ENCODE peak calls at places on chromosomes 4 and X, in five cellular contexts. One of them, this sample, is unnamed.

GRCh38 chrX:46456125-46456922 is 88.9 kb downstream of the ZNF674 start:
- DNase-seq in NT2/D1: no peak
- DNase-seq in GM12878: no peak
- DNase-seq in H1: no peak
- DNase-seq in HepG2: no peak
- DNase-seq in this sample: no peak

GRCh38 chr4:2292679-2293108 is 30.8 kb upstream of the MXD4 start:
- DNase-seq in NT2/D1: no peak
- DNase-seq in GM12878: no peak
- DNase-seq in H1: no peak
- DNase-seq in HepG2: no peak
- DNase-seq in this sample: no peak

GRCh38 chr4:183370786-183371185 is 48.6 kb upstream of the CLDN24 start:
- DNase-seq in NT2/D1: no peak
- DNase-seq in GM12878: no peak
- DNase-seq in H1: no peak
- DNase-seq in HepG2: no peak
- DNase-seq in this sample: no peak

GRCh38 chr4:15925830-15926229 is 12.7 kb downstream of the FGFBP1 start:
- DNase-seq in NT2/D1: no peak
- DNase-seq in GM12878: no peak
- DNase-seq in H1: no peak
- DNase-seq in HepG2: no peak
- DNase-seq in this sample: no peak

GRCh38 chrX:104913348-104913747 is 307.1 kb downstream of the TEX13A start:
- DNase-seq in NT2/D1: peak
- DNase-seq in GM12878: no peak
- DNase-seq in H1: no peak
- DNase-seq in HepG2: peak
- DNase-seq in this sample: peak

GRCh38 chr4:19752600-19752999 is 499.1 kb upstream of the SLIT2 start:
- DNase-seq in NT2/D1: no peak
- DNase-seq in GM12878: no peak
- DNase-seq in H1: no peak
- DNase-seq in HepG2: no peak
- DNase-seq in this sample: peak

GRCh38 chr4:85861064-85861767 is 386.3 kb downstream of the ARHGAP24 start:
- DNase-seq in NT2/D1: no peak
- DNase-seq in GM12878: no peak
- DNase-seq in H1: no peak
- DNase-seq in HepG2: no peak
- DNase-seq in this sample: no peak

GRCh38 chr4:42341518-42342026 is 55.7 kb upstream of the SHISA3 start:
- DNase-seq in NT2/D1: no peak
- DNase-seq in GM12878: no peak
- DNase-seq in H1: no peak
- DNase-seq in HepG2: no peak
- DNase-seq in this sample: no peak

GRCh38 chrX:1486749-1487361 is 34.1 kb upstream of the ASMTL start:
- DNase-seq in NT2/D1: no peak
- DNase-seq in GM12878: no peak
- DNase-seq in H1: no peak
- DNase-seq in HepG2: no peak
- DNase-seq in this sample: no peak

GRCh38 chrX:86930419-86930818 is 587.2 kb upstream of the KLHL4 start:
- DNase-seq in NT2/D1: no peak
- DNase-seq in GM12878: no peak
- DNase-seq in H1: no peak
- DNase-seq in HepG2: peak
- DNase-seq in this sample: no peak

GRCh38 chr4:110602061-110602460 is 20.8 kb downstream of the PITX2 start:
- DNase-seq in NT2/D1: no peak
- DNase-seq in GM12878: no peak
- DNase-seq in H1: no peak
- DNase-seq in HepG2: no peak
- DNase-seq in this sample: no peak

GRCh38 chr4:149690726-149691125 is 124.9 kb downstream of the IQCM start:
- DNase-seq in NT2/D1: no peak
- DNase-seq in GM12878: no peak
- DNase-seq in H1: no peak
- DNase-seq in HepG2: no peak
- DNase-seq in this sample: no peak

GRCh38 chr4:15240764-15241163 is 187.1 kb upstream of the C1QTNF7 start:
- DNase-seq in NT2/D1: no peak
- DNase-seq in GM12878: no peak
- DNase-seq in H1: no peak
- DNase-seq in HepG2: no peak
- DNase-seq in this sample: no peak

GRCh38 chr4:167282171-167282864 is 48.0 kb upstream of the SPOCK3 start:
- DNase-seq in NT2/D1: no peak
- DNase-seq in GM12878: no peak
- DNase-seq in H1: no peak
- DNase-seq in HepG2: no peak
- DNase-seq in this sample: no peak

GRCh38 chr4:54668031-54668611 is 10.4 kb downstream of the KIT start:
- DNase-seq in NT2/D1: no peak
- DNase-seq in GM12878: no peak
- DNase-seq in H1: no peak
- DNase-seq in HepG2: no peak
- DNase-seq in this sample: no peak

GRCh38 chr4:139954512-139954911 is 199.5 kb downstream of the MAML3 start:
- DNase-seq in NT2/D1: no peak
- DNase-seq in GM12878: no peak
- DNase-seq in H1: no peak
- DNase-seq in HepG2: no peak
- DNase-seq in this sample: no peak

GRCh38 chrX:154032156-154032555 is 12.5 kb upstream of the IRAK1 start:
- DNase-seq in NT2/D1: no peak
- DNase-seq in GM12878: no peak
- DNase-seq in H1: no peak
- DNase-seq in HepG2: no peak
- DNase-seq in this sample: no peak

GRCh38 chr4:123421227-123421941 is 24.8 kb downstream of the SPRY1 start:
- DNase-seq in NT2/D1: no peak
- DNase-seq in GM12878: no peak
- DNase-seq in H1: no peak
- DNase-seq in HepG2: no peak
- DNase-seq in this sample: no peak

GRCh38 chr4:84547211-84547610 is 35.7 kb upstream of the CDS1 start:
- DNase-seq in NT2/D1: no peak
- DNase-seq in GM12878: no peak
- DNase-seq in H1: no peak
- DNase-seq in HepG2: no peak
- DNase-seq in this sample: no peak

GRCh38 chr4:48342559-48342878 is 1.2 kb downstream of the SLAIN2 start:
- DNase-seq in NT2/D1: no peak
- DNase-seq in GM12878: no peak
- DNase-seq in H1: no peak
- DNase-seq in HepG2: no peak
- DNase-seq in this sample: no peak

GRCh38 chr4:6011686-6012085 is 6.5 kb downstream of the C4orf50 start:
- DNase-seq in NT2/D1: no peak
- DNase-seq in GM12878: no peak
- DNase-seq in H1: no peak
- DNase-seq in HepG2: no peak
- DNase-seq in this sample: no peak

GRCh38 chr4:153468587-153468986 is 2.4 kb downstream of the TMEM131L start:
- DNase-seq in NT2/D1: no peak
- DNase-seq in GM12878: peak
- DNase-seq in H1: no peak
- DNase-seq in HepG2: no peak
- DNase-seq in this sample: no peak

GRCh38 chr4:153465922-153466636 is at the start of gene TMEM131L:
- DNase-seq in NT2/D1: no peak
- DNase-seq in GM12878: no peak
- DNase-seq in H1: peak
- DNase-seq in HepG2: peak
- DNase-seq in this sample: peak

GRCh38 chr4:153466637-153467153 is 535 bp downstream of the TMEM131L start:
- DNase-seq in NT2/D1: no peak
- DNase-seq in GM12878: no peak
- DNase-seq in H1: no peak
- DNase-seq in HepG2: no peak
- DNase-seq in this sample: peak

GRCh38 chr4:153467897-153468262 is 1.7 kb downstream of the TMEM131L start:
- DNase-seq in NT2/D1: no peak
- DNase-seq in GM12878: no peak
- DNase-seq in H1: no peak
- DNase-seq in HepG2: no peak
- DNase-seq in this sample: no peak

GRCh38 chr4:153467154-153467896 is 1.2 kb downstream of the TMEM131L start:
- DNase-seq in NT2/D1: no peak
- DNase-seq in GM12878: peak
- DNase-seq in H1: peak
- DNase-seq in HepG2: peak
- DNase-seq in this sample: peak
- TF ChIP-seq SUZ12 in NT2/D1: no peak
- TF ChIP-seq SUZ12 in GM12878: no peak
- TF ChIP-seq SUZ12 in H1: no peak
- TF ChIP-seq SUZ12 in HepG2: no peak
- TF ChIP-seq SUZ12 in this sample: no peak

GRCh38 chrX:24398766-24399165 is 38.3 kb downstream of the SUPT20HL1 start:
- DNase-seq in NT2/D1: no peak
- DNase-seq in GM12878: no peak
- DNase-seq in H1: no peak
- DNase-seq in HepG2: no peak
- DNase-seq in this sample: no peak

GRCh38 chrX:24396930-24397277 is 36.5 kb downstream of the SUPT20HL1 start:
- DNase-seq in NT2/D1: no peak
- DNase-seq in GM12878: no peak
- DNase-seq in H1: no peak
- DNase-seq in HepG2: no peak
- DNase-seq in this sample: no peak

GRCh38 chrX:24392709-24393108 is 32.3 kb downstream of the SUPT20HL1 start:
- DNase-seq in NT2/D1: no peak
- DNase-seq in GM12878: no peak
- DNase-seq in H1: no peak
- DNase-seq in HepG2: no peak
- DNase-seq in this sample: no peak

GRCh38 chrX:24395775-24396174 is 35.3 kb downstream of the SUPT20HL1 start:
- DNase-seq in NT2/D1: peak
- DNase-seq in GM12878: peak
- DNase-seq in H1: no peak
- DNase-seq in HepG2: peak
- DNase-seq in this sample: peak

DNA sequence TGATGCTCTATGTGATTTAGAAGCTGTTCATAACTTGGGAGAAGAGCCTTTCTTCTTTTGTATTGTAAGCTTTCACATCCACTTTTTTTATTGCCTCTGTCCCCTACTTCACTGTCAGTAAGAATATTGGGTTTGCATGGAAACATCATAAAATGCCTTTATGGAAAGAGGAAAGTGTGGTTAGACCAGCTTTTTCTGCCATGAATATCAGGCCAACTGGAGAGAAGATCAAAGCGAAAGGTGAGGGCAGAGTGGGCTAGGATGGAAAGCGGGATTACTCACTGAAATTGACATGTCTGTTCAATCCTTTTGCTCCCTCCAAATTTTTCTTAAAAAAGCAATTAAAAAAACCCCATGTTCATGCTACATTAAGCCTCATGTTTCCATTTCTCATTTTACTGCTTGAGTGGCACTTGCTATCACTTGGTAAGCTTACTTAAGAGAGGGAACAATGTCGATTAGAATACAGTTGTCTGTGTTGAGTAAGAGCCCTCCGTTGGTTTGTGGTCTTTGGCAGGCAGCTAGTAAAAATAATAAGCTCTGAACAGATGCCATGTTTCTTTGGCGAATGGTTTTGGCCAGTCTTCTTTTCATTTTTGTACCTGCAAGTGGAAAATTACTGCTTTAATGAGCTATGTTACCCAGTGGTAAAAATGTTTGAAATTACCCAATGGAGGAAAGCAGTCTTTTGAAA is 35.9 kb downstream of the SUPT20HL1 start:
- DNase-seq in NT2/D1: no peak
- DNase-seq in GM12878: no peak
- DNase-seq in H1: no peak
- DNase-seq in HepG2: no peak
- DNase-seq in this sample: no peak
- TF ChIP-seq SUZ12 in NT2/D1: no peak
- TF ChIP-seq SUZ12 in GM12878: no peak
- TF ChIP-seq SUZ12 in H1: no peak
- TF ChIP-seq SUZ12 in HepG2: no peak
- TF ChIP-seq SUZ12 in this sample: no peak

DNA sequence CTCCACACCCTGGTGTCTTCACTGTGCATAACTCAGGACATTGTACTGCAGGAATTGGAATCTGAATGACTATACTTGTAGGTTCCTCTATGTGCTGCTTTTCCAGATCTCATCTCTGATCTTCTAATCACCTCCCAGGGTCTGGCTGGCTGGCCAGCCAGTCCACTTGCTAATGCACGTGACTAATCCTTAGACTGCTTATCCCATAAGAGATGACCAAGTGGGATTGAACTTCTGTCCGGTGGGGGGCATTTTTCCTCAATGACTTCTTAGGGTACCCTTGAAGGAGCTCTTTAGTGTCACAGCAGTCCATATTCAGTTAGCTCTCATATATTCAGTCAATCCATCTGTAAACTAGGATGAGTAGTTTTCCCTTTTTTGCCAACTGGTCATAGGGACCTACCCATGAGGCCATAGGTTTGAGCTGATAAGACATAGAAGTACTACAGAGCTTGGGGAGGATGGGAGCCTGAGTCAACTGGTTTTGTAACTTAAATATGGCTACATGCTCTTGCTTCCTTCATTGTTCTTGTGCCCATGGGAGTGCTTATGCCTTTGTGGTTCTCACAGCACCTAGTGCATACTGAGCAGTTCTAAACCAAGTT is 71.9 kb upstream of the WDR1 start:
- DNase-seq in NT2/D1: no peak
- DNase-seq in GM12878: no peak
- DNase-seq in H1: no peak
- DNase-seq in HepG2: no peak
- DNase-seq in this sample: no peak
- TF ChIP-seq SUZ12 in NT2/D1: no peak
- TF ChIP-seq SUZ12 in GM12878: no peak
- TF ChIP-seq SUZ12 in H1: no peak
- TF ChIP-seq SUZ12 in HepG2: no peak
- TF ChIP-seq SUZ12 in this sample: no peak

DNA sequence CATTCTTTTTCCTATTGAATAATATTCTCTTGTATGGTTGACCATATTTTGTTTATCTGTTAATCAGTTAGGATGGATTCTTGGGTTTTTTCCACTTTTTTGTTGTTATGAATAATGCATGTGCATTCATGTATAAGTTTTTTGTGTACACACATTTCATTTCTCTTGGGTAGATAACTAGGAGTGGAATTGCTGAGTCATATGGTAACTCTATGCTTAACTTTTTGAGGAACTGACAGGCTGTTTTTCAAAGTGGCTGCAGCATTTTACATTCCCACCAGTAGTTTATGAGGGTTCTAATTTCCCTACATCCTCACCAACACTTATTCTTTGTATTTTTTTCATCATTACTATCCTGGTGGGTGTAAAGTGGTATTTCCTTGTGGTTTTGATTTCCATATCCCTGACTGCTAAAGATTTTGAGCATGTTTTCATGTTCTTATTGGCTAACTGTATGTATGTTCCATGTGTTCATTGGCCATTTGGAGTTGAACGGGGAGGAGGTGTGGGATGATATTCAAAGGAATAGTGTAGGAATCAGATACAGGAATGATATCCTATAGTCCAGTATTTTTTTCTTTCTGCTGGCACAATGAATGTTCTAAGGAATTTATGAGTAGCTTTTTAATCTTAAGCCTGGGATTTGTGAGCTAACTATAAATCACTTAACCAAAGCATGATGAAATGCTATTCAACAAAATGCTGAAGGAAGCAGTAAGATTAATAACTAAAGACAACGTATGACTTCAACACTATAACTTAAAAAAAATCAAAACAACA is 114.3 kb downstream of the AMELX start:
- DNase-seq in NT2/D1: no peak
- DNase-seq in GM12878: no peak
- DNase-seq in H1: no peak
- DNase-seq in HepG2: no peak
- DNase-seq in this sample: no peak
- TF ChIP-seq SUZ12 in NT2/D1: no peak
- TF ChIP-seq SUZ12 in GM12878: no peak
- TF ChIP-seq SUZ12 in H1: no peak
- TF ChIP-seq SUZ12 in HepG2: no peak
- TF ChIP-seq SUZ12 in this sample: no peak

This sample was measured in HEK293T.